ENCODE peak calls at places on chromosome 5, in five cellular contexts. One of them, this sample, is unnamed.

GRCh38 chr5:4011943-4012342 is 416.3 kb downstream of the IRX1 start:
- DNase-seq in A673: no peak
- DNase-seq in breast epithelium: no peak
- DNase-seq in stomach: no peak
- DNase-seq in GM23338: no peak
- DNase-seq in this sample: no peak

GRCh38 chr5:143896471-143896870 is 84.5 kb downstream of the HMHB1 start:
- DNase-seq in A673: no peak
- DNase-seq in breast epithelium: no peak
- DNase-seq in stomach: no peak
- DNase-seq in GM23338: no peak
- DNase-seq in this sample: no peak

GRCh38 chr5:122154910-122155309 is 25.6 kb downstream of the ZNF474 start:
- DNase-seq in A673: no peak
- DNase-seq in breast epithelium: no peak
- DNase-seq in stomach: no peak
- DNase-seq in GM23338: no peak
- DNase-seq in this sample: no peak

GRCh38 chr5:159082491-159082890 is 17.2 kb downstream of the EBF1 start:
- DNase-seq in A673: no peak
- DNase-seq in breast epithelium: no peak
- DNase-seq in stomach: no peak
- DNase-seq in GM23338: no peak
- DNase-seq in this sample: no peak

GRCh38 chr5:151663617-151664322 is 22.9 kb downstream of the SPARC start:
- DNase-seq in A673: no peak
- DNase-seq in breast epithelium: no peak
- DNase-seq in stomach: no peak
- DNase-seq in GM23338: no peak
- DNase-seq in this sample: no peak

GRCh38 chr5:154697335-154697734 is 57.8 kb upstream of the LARP1 start:
- DNase-seq in A673: no peak
- DNase-seq in breast epithelium: no peak
- DNase-seq in stomach: no peak
- DNase-seq in GM23338: no peak
- DNase-seq in this sample: no peak

GRCh38 chr5:128441165-128441564 is 96.9 kb downstream of the FBN2 start:
- DNase-seq in A673: no peak
- DNase-seq in breast epithelium: no peak
- DNase-seq in stomach: no peak
- DNase-seq in GM23338: no peak
- DNase-seq in this sample: no peak

GRCh38 chr5:72074238-72074637 is 33.0 kb upstream of the MAP1B start:
- DNase-seq in A673: no peak
- DNase-seq in breast epithelium: no peak
- DNase-seq in stomach: no peak
- DNase-seq in GM23338: no peak
- DNase-seq in this sample: no peak

GRCh38 chr5:74673011-74673790 is 11.8 kb upstream of the HEXB start:
- DNase-seq in A673: peak; percentile 66
- DNase-seq in breast epithelium: no peak
- DNase-seq in stomach: no peak
- DNase-seq in GM23338: peak; percentile 74
- DNase-seq in this sample: no peak

GRCh38 chr5:173670130-173670591 is 53.7 kb upstream of the BOD1 start:
- DNase-seq in A673: no peak
- DNase-seq in breast epithelium: no peak
- DNase-seq in stomach: peak; percentile 4
- DNase-seq in GM23338: peak; percentile 44
- DNase-seq in this sample: no peak

GRCh38 chr5:90939208-90939607 is 380.6 kb downstream of the ADGRV1 start:
- DNase-seq in A673: no peak
- DNase-seq in breast epithelium: no peak
- DNase-seq in stomach: no peak
- DNase-seq in GM23338: no peak
- DNase-seq in this sample: no peak

GRCh38 chr5:139393497-139394122 is 1.3 kb downstream of the PROB1 start:
- DNase-seq in A673: peak; percentile 39
- DNase-seq in breast epithelium: no peak
- DNase-seq in stomach: no peak
- DNase-seq in GM23338: peak; percentile 60
- DNase-seq in this sample: no peak

GRCh38 chr5:130335116-130335515 is 430.9 kb downstream of the CHSY3 start:
- DNase-seq in A673: no peak
- DNase-seq in breast epithelium: no peak
- DNase-seq in stomach: no peak
- DNase-seq in GM23338: no peak
- DNase-seq in this sample: no peak

GRCh38 chr5:42641321-42642005 is 115.2 kb upstream of the CCDC152 start:
- DNase-seq in A673: no peak
- DNase-seq in breast epithelium: no peak
- DNase-seq in stomach: no peak
- DNase-seq in GM23338: no peak
- DNase-seq in this sample: no peak

GRCh38 chr5:38768411-38769211 is 77.2 kb upstream of the OSMR start:
- DNase-seq in A673: no peak
- DNase-seq in breast epithelium: no peak
- DNase-seq in stomach: no peak
- DNase-seq in GM23338: no peak
- DNase-seq in this sample: no peak

GRCh38 chr5:36502608-36503007 is 103.8 kb upstream of the SLC1A3 start:
- DNase-seq in A673: peak; percentile 58
- DNase-seq in breast epithelium: no peak
- DNase-seq in stomach: no peak
- DNase-seq in GM23338: no peak
- DNase-seq in this sample: no peak

GRCh38 chr5:132211787-132212186 is 15.9 kb downstream of the P4HA2 start:
- DNase-seq in A673: peak; percentile 52
- DNase-seq in breast epithelium: no peak
- DNase-seq in stomach: no peak
- DNase-seq in GM23338: peak; percentile 3
- DNase-seq in this sample: no peak

GRCh38 chr5:138450971-138451370 is 12.1 kb downstream of the REEP2 start:
- DNase-seq in A673: no peak
- DNase-seq in breast epithelium: no peak
- DNase-seq in stomach: no peak
- DNase-seq in GM23338: no peak
- DNase-seq in this sample: no peak

GRCh38 chr5:55701462-55702103 is 10.5 kb downstream of the SLC38A9 start:
- DNase-seq in A673: no peak
- DNase-seq in breast epithelium: no peak
- DNase-seq in stomach: no peak
- DNase-seq in GM23338: peak; percentile 24
- DNase-seq in this sample: no peak

GRCh38 chr5:2491846-2492245 is 259.6 kb downstream of the IRX2 start:
- DNase-seq in A673: no peak
- DNase-seq in breast epithelium: no peak
- DNase-seq in stomach: no peak
- DNase-seq in GM23338: no peak
- DNase-seq in this sample: no peak

GRCh38 chr5:169162407-169162806 is 138.5 kb downstream of the SLIT3 start:
- DNase-seq in A673: no peak
- DNase-seq in breast epithelium: no peak
- DNase-seq in stomach: no peak
- DNase-seq in GM23338: no peak
- DNase-seq in this sample: no peak

GRCh38 chr5:980941-981340 is 27.7 kb upstream of the NKD2 start:
- DNase-seq in A673: peak; percentile 66
- DNase-seq in breast epithelium: no peak
- DNase-seq in stomach: no peak
- DNase-seq in GM23338: no peak
- DNase-seq in this sample: no peak

GRCh38 chr5:981466-981865 is 27.1 kb upstream of the NKD2 start:
- DNase-seq in A673: no peak
- DNase-seq in breast epithelium: no peak
- DNase-seq in stomach: no peak
- DNase-seq in GM23338: peak; percentile 41
- DNase-seq in this sample: no peak

GRCh38 chr5:983238-983524 is 25.4 kb upstream of the NKD2 start:
- DNase-seq in A673: no peak
- DNase-seq in breast epithelium: no peak
- DNase-seq in stomach: no peak
- DNase-seq in GM23338: no peak
- DNase-seq in this sample: no peak

GRCh38 chr5:983568-983967 is 25.0 kb upstream of the NKD2 start:
- DNase-seq in A673: no peak
- DNase-seq in breast epithelium: no peak
- DNase-seq in stomach: no peak
- DNase-seq in GM23338: no peak
- DNase-seq in this sample: no peak

GRCh38 chr5:982377-983237 is 26.0 kb upstream of the NKD2 start:
- DNase-seq in A673: no peak
- DNase-seq in breast epithelium: no peak
- DNase-seq in stomach: no peak
- DNase-seq in GM23338: peak; percentile 84
- DNase-seq in this sample: no peak
- TF ChIP-seq CTCF in A673: no peak
- TF ChIP-seq CTCF in breast epithelium: no peak
- TF ChIP-seq CTCF in stomach: no peak
- TF ChIP-seq CTCF in GM23338: peak; percentile 79
- TF ChIP-seq CTCF in this sample: no peak

DNA sequence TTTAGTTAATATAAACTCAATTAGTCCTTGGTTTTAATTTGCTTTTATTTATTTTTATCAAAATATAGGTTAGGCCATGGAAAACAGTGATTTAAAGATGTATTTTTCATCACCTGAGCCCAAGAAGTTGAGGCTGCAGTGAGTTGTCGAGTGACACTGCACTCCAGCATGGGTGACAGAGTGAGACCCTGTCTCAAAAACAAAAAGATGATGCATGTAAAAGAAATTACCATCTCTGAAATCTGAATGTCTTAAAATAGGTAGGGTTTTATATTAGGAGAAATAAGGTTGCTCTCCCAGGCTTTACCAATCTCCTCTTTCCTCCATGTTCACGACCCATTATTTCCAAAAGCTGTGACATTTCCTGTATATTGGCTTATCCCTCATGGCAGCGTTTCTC is 162.3 kb upstream of the DAP start:
- DNase-seq in A673: no peak
- DNase-seq in breast epithelium: no peak
- DNase-seq in stomach: no peak
- DNase-seq in GM23338: no peak
- DNase-seq in this sample: no peak
- TF ChIP-seq CTCF in A673: no peak
- TF ChIP-seq CTCF in breast epithelium: no peak
- TF ChIP-seq CTCF in stomach: no peak
- TF ChIP-seq CTCF in GM23338: no peak
- TF ChIP-seq CTCF in this sample: no peak

GRCh38 chr5:81021951-81022687 is 62.0 kb downstream of the RASGRF2 start:
- DNase-seq in A673: no peak
- DNase-seq in breast epithelium: no peak
- DNase-seq in stomach: no peak
- DNase-seq in GM23338: no peak
- DNase-seq in this sample: no peak

GRCh38 chr5:81021486-81021885 is 61.3 kb downstream of the RASGRF2 start:
- DNase-seq in A673: no peak
- DNase-seq in breast epithelium: no peak
- DNase-seq in stomach: no peak
- DNase-seq in GM23338: no peak
- DNase-seq in this sample: no peak

GRCh38 chr5:81022688-81023084 is 62.5 kb downstream of the RASGRF2 start:
- DNase-seq in A673: no peak
- DNase-seq in breast epithelium: no peak
- DNase-seq in stomach: no peak
- DNase-seq in GM23338: no peak
- DNase-seq in this sample: no peak

GRCh38 chr5:81019748-81020147 is 59.6 kb downstream of the RASGRF2 start:
- DNase-seq in A673: no peak
- DNase-seq in breast epithelium: no peak
- DNase-seq in stomach: no peak
- DNase-seq in GM23338: no peak
- DNase-seq in this sample: no peak

GRCh38 chr5:81020478-81021167 is 60.5 kb downstream of the RASGRF2 start:
- DNase-seq in A673: no peak
- DNase-seq in breast epithelium: no peak
- DNase-seq in stomach: no peak
- DNase-seq in GM23338: no peak
- DNase-seq in this sample: no peak
- TF ChIP-seq CTCF in A673: no peak
- TF ChIP-seq CTCF in breast epithelium: no peak
- TF ChIP-seq CTCF in stomach: no peak
- TF ChIP-seq CTCF in GM23338: no peak
- TF ChIP-seq CTCF in this sample: no peak

DNA sequence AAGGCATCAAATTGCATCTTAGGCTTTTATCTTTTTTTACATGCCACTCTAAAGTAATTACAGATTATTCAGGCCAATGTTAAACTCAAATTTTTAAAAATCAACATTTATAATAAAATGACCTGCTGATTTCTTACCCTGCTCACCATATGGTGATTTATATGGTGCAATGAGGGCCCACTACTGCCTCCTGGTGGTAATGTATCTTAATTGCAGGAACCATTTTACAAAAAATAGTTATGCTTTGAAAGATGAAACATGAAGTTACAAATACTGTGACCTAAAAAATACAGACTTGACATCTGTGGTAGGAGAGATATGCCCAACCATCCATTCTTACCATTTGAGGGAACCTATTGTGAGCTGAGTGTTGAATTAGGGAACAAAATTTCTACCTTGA is 292.6 kb upstream of the TAS2R1 start:
- DNase-seq in A673: no peak
- DNase-seq in breast epithelium: no peak
- DNase-seq in stomach: no peak
- DNase-seq in GM23338: no peak
- DNase-seq in this sample: no peak
- TF ChIP-seq CTCF in A673: peak; percentile 45
- TF ChIP-seq CTCF in breast epithelium: no peak
- TF ChIP-seq CTCF in stomach: no peak
- TF ChIP-seq CTCF in GM23338: peak; percentile 48
- TF ChIP-seq CTCF in this sample: no peak

This sample was measured in omental fat pad.